ENCODE peak calls at places on chromosome 17, in nine cellular contexts. One of them, this sample, is unnamed.

GRCh38 chr17:57084802-57085447 is at the start of gene AKAP1:
- DNase-seq in activated CD8-positive, alpha-beta T cell treated with anti-CD3 and anti-CD28 coated beads for 36 hours: peak
- DNase-seq in IMR-90: peak
- DNase-seq in left lung: peak
- DNase-seq in cardiac muscle cell: peak
- DNase-seq in NCI-H1092: peak
- DNase-seq in stimulated activated CD8-positive, alpha-beta memory T cell treated with anti-CD3 and anti-CD28 coated beads, Interleukin-4, amount 100 ng/mL, for 48 hours: peak
- DNase-seq in DMS79: peak
- DNase-seq in left cardiac atrium: peak
- DNase-seq in this sample: peak

GRCh38 chr17:1481736-1482135 is 10.8 kb downstream of the MYO1C start:
- DNase-seq in activated CD8-positive, alpha-beta T cell treated with anti-CD3 and anti-CD28 coated beads for 36 hours: no peak
- DNase-seq in IMR-90: no peak
- DNase-seq in left lung: peak
- DNase-seq in cardiac muscle cell: no peak
- DNase-seq in NCI-H1092: no peak
- DNase-seq in stimulated activated CD8-positive, alpha-beta memory T cell treated with anti-CD3 and anti-CD28 coated beads, Interleukin-4, amount 100 ng/mL, for 48 hours: no peak
- DNase-seq in DMS79: no peak
- DNase-seq in left cardiac atrium: no peak
- DNase-seq in this sample: no peak

GRCh38 chr17:30832438-30832790 is 648 bp downstream of the ATAD5 start:
- DNase-seq in activated CD8-positive, alpha-beta T cell treated with anti-CD3 and anti-CD28 coated beads for 36 hours: no peak
- DNase-seq in IMR-90: no peak
- DNase-seq in left lung: no peak
- DNase-seq in cardiac muscle cell: no peak
- DNase-seq in NCI-H1092: no peak
- DNase-seq in stimulated activated CD8-positive, alpha-beta memory T cell treated with anti-CD3 and anti-CD28 coated beads, Interleukin-4, amount 100 ng/mL, for 48 hours: no peak
- DNase-seq in DMS79: no peak
- DNase-seq in left cardiac atrium: no peak
- DNase-seq in this sample: no peak

GRCh38 chr17:29585080-29585751 is 4.2 kb downstream of the GIT1 start:
- DNase-seq in activated CD8-positive, alpha-beta T cell treated with anti-CD3 and anti-CD28 coated beads for 36 hours: peak
- DNase-seq in IMR-90: no peak
- DNase-seq in left lung: peak
- DNase-seq in cardiac muscle cell: peak
- DNase-seq in NCI-H1092: no peak
- DNase-seq in stimulated activated CD8-positive, alpha-beta memory T cell treated with anti-CD3 and anti-CD28 coated beads, Interleukin-4, amount 100 ng/mL, for 48 hours: peak
- DNase-seq in DMS79: no peak
- DNase-seq in left cardiac atrium: peak
- DNase-seq in this sample: no peak

GRCh38 chr17:17859909-17860760 is 23.3 kb upstream of the SREBF1 start:
- DNase-seq in activated CD8-positive, alpha-beta T cell treated with anti-CD3 and anti-CD28 coated beads for 36 hours: peak
- DNase-seq in IMR-90: peak
- DNase-seq in left lung: peak
- DNase-seq in cardiac muscle cell: peak
- DNase-seq in NCI-H1092: no peak
- DNase-seq in stimulated activated CD8-positive, alpha-beta memory T cell treated with anti-CD3 and anti-CD28 coated beads, Interleukin-4, amount 100 ng/mL, for 48 hours: peak
- DNase-seq in DMS79: no peak
- DNase-seq in left cardiac atrium: peak
- DNase-seq in this sample: no peak

GRCh38 chr17:41417576-41418015 is 6.8 kb downstream of the KRT37 start:
- DNase-seq in activated CD8-positive, alpha-beta T cell treated with anti-CD3 and anti-CD28 coated beads for 36 hours: peak
- DNase-seq in IMR-90: peak
- DNase-seq in left lung: no peak
- DNase-seq in cardiac muscle cell: no peak
- DNase-seq in NCI-H1092: no peak
- DNase-seq in stimulated activated CD8-positive, alpha-beta memory T cell treated with anti-CD3 and anti-CD28 coated beads, Interleukin-4, amount 100 ng/mL, for 48 hours: no peak
- DNase-seq in DMS79: no peak
- DNase-seq in left cardiac atrium: no peak
- DNase-seq in this sample: no peak

GRCh38 chr17:55317284-55317683 is 52.5 kb downstream of the HLF start:
- DNase-seq in activated CD8-positive, alpha-beta T cell treated with anti-CD3 and anti-CD28 coated beads for 36 hours: no peak
- DNase-seq in IMR-90: no peak
- DNase-seq in left lung: no peak
- DNase-seq in cardiac muscle cell: no peak
- DNase-seq in NCI-H1092: no peak
- DNase-seq in stimulated activated CD8-positive, alpha-beta memory T cell treated with anti-CD3 and anti-CD28 coated beads, Interleukin-4, amount 100 ng/mL, for 48 hours: no peak
- DNase-seq in DMS79: no peak
- DNase-seq in left cardiac atrium: no peak
- DNase-seq in this sample: no peak

GRCh38 chr17:61318684-61319098 is 81.0 kb upstream of the TBX2 start:
- DNase-seq in activated CD8-positive, alpha-beta T cell treated with anti-CD3 and anti-CD28 coated beads for 36 hours: no peak
- DNase-seq in IMR-90: no peak
- DNase-seq in left lung: no peak
- DNase-seq in cardiac muscle cell: no peak
- DNase-seq in NCI-H1092: no peak
- DNase-seq in stimulated activated CD8-positive, alpha-beta memory T cell treated with anti-CD3 and anti-CD28 coated beads, Interleukin-4, amount 100 ng/mL, for 48 hours: no peak
- DNase-seq in DMS79: no peak
- DNase-seq in left cardiac atrium: no peak
- DNase-seq in this sample: no peak

GRCh38 chr17:18280239-18280638 is 19.8 kb downstream of the MIEF2 start:
- DNase-seq in activated CD8-positive, alpha-beta T cell treated with anti-CD3 and anti-CD28 coated beads for 36 hours: no peak
- DNase-seq in IMR-90: no peak
- DNase-seq in left lung: no peak
- DNase-seq in cardiac muscle cell: no peak
- DNase-seq in NCI-H1092: no peak
- DNase-seq in stimulated activated CD8-positive, alpha-beta memory T cell treated with anti-CD3 and anti-CD28 coated beads, Interleukin-4, amount 100 ng/mL, for 48 hours: no peak
- DNase-seq in DMS79: peak
- DNase-seq in left cardiac atrium: no peak
- DNase-seq in this sample: no peak

GRCh38 chr17:79042421-79043190 is 18.6 kb downstream of the C1QTNF1 start:
- DNase-seq in activated CD8-positive, alpha-beta T cell treated with anti-CD3 and anti-CD28 coated beads for 36 hours: peak
- DNase-seq in IMR-90: peak
- DNase-seq in left lung: peak
- DNase-seq in cardiac muscle cell: peak
- DNase-seq in NCI-H1092: peak
- DNase-seq in stimulated activated CD8-positive, alpha-beta memory T cell treated with anti-CD3 and anti-CD28 coated beads, Interleukin-4, amount 100 ng/mL, for 48 hours: peak
- DNase-seq in DMS79: no peak
- DNase-seq in left cardiac atrium: peak
- DNase-seq in this sample: no peak

GRCh38 chr17:60280673-60281072 is 111.3 kb downstream of the USP32 start:
- DNase-seq in activated CD8-positive, alpha-beta T cell treated with anti-CD3 and anti-CD28 coated beads for 36 hours: no peak
- DNase-seq in IMR-90: no peak
- DNase-seq in left lung: no peak
- DNase-seq in cardiac muscle cell: no peak
- DNase-seq in NCI-H1092: no peak
- DNase-seq in stimulated activated CD8-positive, alpha-beta memory T cell treated with anti-CD3 and anti-CD28 coated beads, Interleukin-4, amount 100 ng/mL, for 48 hours: no peak
- DNase-seq in DMS79: no peak
- DNase-seq in left cardiac atrium: no peak
- DNase-seq in this sample: no peak

GRCh38 chr17:60371416-60371815 is 20.5 kb downstream of the USP32 start:
- DNase-seq in activated CD8-positive, alpha-beta T cell treated with anti-CD3 and anti-CD28 coated beads for 36 hours: no peak
- DNase-seq in IMR-90: no peak
- DNase-seq in left lung: no peak
- DNase-seq in cardiac muscle cell: no peak
- DNase-seq in NCI-H1092: no peak
- DNase-seq in stimulated activated CD8-positive, alpha-beta memory T cell treated with anti-CD3 and anti-CD28 coated beads, Interleukin-4, amount 100 ng/mL, for 48 hours: no peak
- DNase-seq in DMS79: no peak
- DNase-seq in left cardiac atrium: no peak
- DNase-seq in this sample: no peak

GRCh38 chr17:8222630-8223355 is 12.4 kb upstream of the AURKB start:
- DNase-seq in activated CD8-positive, alpha-beta T cell treated with anti-CD3 and anti-CD28 coated beads for 36 hours: peak
- DNase-seq in IMR-90: peak
- DNase-seq in left lung: peak
- DNase-seq in cardiac muscle cell: peak
- DNase-seq in NCI-H1092: peak
- DNase-seq in stimulated activated CD8-positive, alpha-beta memory T cell treated with anti-CD3 and anti-CD28 coated beads, Interleukin-4, amount 100 ng/mL, for 48 hours: peak
- DNase-seq in DMS79: peak
- DNase-seq in left cardiac atrium: peak
- DNase-seq in this sample: peak

GRCh38 chr17:78659546-78659945 is 82.3 kb upstream of the DNAH17 start:
- DNase-seq in activated CD8-positive, alpha-beta T cell treated with anti-CD3 and anti-CD28 coated beads for 36 hours: no peak
- DNase-seq in IMR-90: no peak
- DNase-seq in left lung: peak
- DNase-seq in cardiac muscle cell: no peak
- DNase-seq in NCI-H1092: no peak
- DNase-seq in stimulated activated CD8-positive, alpha-beta memory T cell treated with anti-CD3 and anti-CD28 coated beads, Interleukin-4, amount 100 ng/mL, for 48 hours: no peak
- DNase-seq in DMS79: no peak
- DNase-seq in left cardiac atrium: no peak
- DNase-seq in this sample: no peak

GRCh38 chr17:68512967-68513474 is 791 bp downstream of the PRKAR1A start:
- DNase-seq in activated CD8-positive, alpha-beta T cell treated with anti-CD3 and anti-CD28 coated beads for 36 hours: peak
- DNase-seq in IMR-90: peak
- DNase-seq in left lung: no peak
- DNase-seq in cardiac muscle cell: peak
- DNase-seq in NCI-H1092: no peak
- DNase-seq in stimulated activated CD8-positive, alpha-beta memory T cell treated with anti-CD3 and anti-CD28 coated beads, Interleukin-4, amount 100 ng/mL, for 48 hours: no peak
- DNase-seq in DMS79: peak
- DNase-seq in left cardiac atrium: peak
- DNase-seq in this sample: no peak

GRCh38 chr17:46841561-46842379 is 9.6 kb upstream of the WNT9B start:
- DNase-seq in activated CD8-positive, alpha-beta T cell treated with anti-CD3 and anti-CD28 coated beads for 36 hours: peak
- DNase-seq in IMR-90: no peak
- DNase-seq in left lung: peak
- DNase-seq in cardiac muscle cell: peak
- DNase-seq in NCI-H1092: no peak
- DNase-seq in stimulated activated CD8-positive, alpha-beta memory T cell treated with anti-CD3 and anti-CD28 coated beads, Interleukin-4, amount 100 ng/mL, for 48 hours: peak
- DNase-seq in DMS79: no peak
- DNase-seq in left cardiac atrium: peak
- DNase-seq in this sample: no peak

GRCh38 chr17:66422181-66422580 is 119.8 kb downstream of the PRKCA start:
- DNase-seq in activated CD8-positive, alpha-beta T cell treated with anti-CD3 and anti-CD28 coated beads for 36 hours: no peak
- DNase-seq in IMR-90: peak
- DNase-seq in left lung: no peak
- DNase-seq in cardiac muscle cell: no peak
- DNase-seq in NCI-H1092: no peak
- DNase-seq in stimulated activated CD8-positive, alpha-beta memory T cell treated with anti-CD3 and anti-CD28 coated beads, Interleukin-4, amount 100 ng/mL, for 48 hours: no peak
- DNase-seq in DMS79: no peak
- DNase-seq in left cardiac atrium: no peak
- DNase-seq in this sample: no peak